ENCODE peak calls at places on chromosomes 11 and 22, in eight cellular contexts. K is amniotic stem cell, U is HEK293T, S is fibroblast of the aortic adventitia, X is WERI-Rb-1, R is memory B cell, D is posterior cingulate gyrus, T is body of pancreas. V is an unnamed sample.

GRCh38 chr11:65209711-65210360 is 28.1 kb downstream of the CAPN1 start:
- DNase-seq in R (no peak), U (no peak), K (no peak), T (no peak), D (no peak), S (no peak), X (no peak), V (no peak)

GRCh38 chr11:1300569-1301187 is 8.8 kb downstream of the TOLLIP start:
- DNase-seq in T (peak), S (no peak), R (no peak), K (no peak), X (no peak), D (peak), U (no peak), V (peak)

GRCh38 chr22:27602390-27602789 is 199.2 kb downstream of the MN1 start:
- DNase-seq in T (no peak), R (no peak), S (no peak), D (no peak), X (no peak), U (peak), K (no peak), V (no peak)

GRCh38 chr11:9972917-9973504 is 309.1 kb downstream of the SWAP70 start:
- DNase-seq in U (peak), T (peak), X (no peak), D (no peak), K (no peak), R (peak), S (peak), V (peak)

GRCh38 chr11:111388842-111389241 is 9.8 kb upstream of the POU2AF1 start:
- DNase-seq in K (no peak), U (no peak), D (no peak), X (no peak), T (no peak), R (no peak), S (no peak), V (no peak)

GRCh38 chr22:45934659-45935341 is 42.2 kb downstream of the WNT7B start:
- DNase-seq in R (no peak), U (no peak), S (peak), T (peak), D (peak), K (peak), X (no peak), V (peak)

GRCh38 chr22:44399906-44400762 is 87.4 kb upstream of the SHISAL1 start:
- DNase-seq in U (no peak), D (peak), S (no peak), X (no peak), K (no peak), R (no peak), T (peak), V (no peak)

GRCh38 chr11:71474141-71474770 is 21.3 kb downstream of the NADSYN1 start:
- DNase-seq in X (no peak), S (no peak), D (peak), T (no peak), U (no peak), K (no peak), R (no peak), V (no peak)

GRCh38 chr11:29485641-29486040 is 531.2 kb downstream of the KCNA4 start:
- DNase-seq in X (no peak), D (no peak), U (no peak), T (no peak), R (no peak), K (no peak), S (no peak), V (no peak)

GRCh38 chr11:12691473-12691872 is 17.3 kb downstream of the TEAD1 start:
- DNase-seq in U (no peak), R (no peak), K (no peak), X (no peak), T (no peak), D (no peak), S (no peak), V (no peak)

GRCh38 chr22:48397531-48398180 is 1430.0 kb downstream of the BRD1 start:
- DNase-seq in R (no peak), U (no peak), X (no peak), K (no peak), S (no peak), D (peak), T (no peak), V (no peak)

GRCh38 chr22:49039625-49040024 is 788.0 kb downstream of the BRD1 start:
- DNase-seq in R (no peak), D (peak), X (no peak), K (no peak), T (no peak), U (no peak), S (no peak), V (no peak)

GRCh38 chr11:102940714-102941588 is 14.6 kb downstream of the MMP13 start:
- DNase-seq in D (no peak), X (peak), T (peak), K (peak), U (peak), S (peak), R (peak), V (peak)

GRCh38 chr11:121466063-121466794 is 13.5 kb upstream of the SORL1-AS1 start:
- DNase-seq in D (peak), S (peak), X (peak), K (peak), R (no peak), U (peak), T (peak), V (peak)